ENCODE peak calls at places on chromosomes 2 and 18, in six cellular contexts. D, Z, W, C, R and A are unnamed samples.

GRCh38 chr2:55733335-55733734 is 39.7 kb upstream of the PNPT1 start:
- ATAC-seq in D (no peak), Z (no peak), W (no peak), C (no peak), R (no peak), A (no peak)

GRCh38 chr2:99651930-99652670 is 162.3 kb upstream of the REV1 start:
- ATAC-seq in D (no peak), Z (no peak), W (no peak), C (no peak), R (no peak), A (no peak)

GRCh38 chr2:9168851-9169250 is 37.8 kb upstream of the ASAP2 start:
- ATAC-seq in D (no peak), Z (peak), W (no peak), C (peak), R (no peak), A (peak)

GRCh38 chr2:57549642-57550102 is 496.9 kb upstream of the VRK2 start:
- ATAC-seq in D (peak), Z (peak), W (no peak), C (no peak), R (peak), A (no peak)

GRCh38 chr2:35428548-35428947 is 927.0 kb upstream of the CRIM1 start:
- ATAC-seq in D (no peak), Z (peak), W (no peak), C (no peak), R (peak), A (no peak)

GRCh38 chr2:178194600-178195389 is 483 bp downstream of the OSBPL6 start:
- ATAC-seq in D (peak), Z (peak), W (peak), C (peak), R (peak), A (peak)

GRCh38 chr2:109528811-109529501 is 84.8 kb downstream of the SEPTIN10 start:
- ATAC-seq in D (no peak), Z (no peak), W (no peak), C (no peak), R (no peak), A (peak)

GRCh38 chr2:203789613-203790012 is 78.0 kb upstream of the CTLA4 start:
- ATAC-seq in D (no peak), Z (no peak), W (no peak), C (no peak), R (no peak), A (no peak)

GRCh38 chr2:168194784-168195522 is 52.4 kb downstream of the STK39 start:
- ATAC-seq in D (no peak), Z (peak), W (no peak), C (no peak), R (no peak), A (no peak)

GRCh38 chr18:3230401-3231334 is 10.9 kb upstream of the MYOM1 start:
- ATAC-seq in D (peak), Z (peak), W (peak), C (peak), R (no peak), A (no peak)

GRCh38 chr2:162113088-162113770 is 38.8 kb downstream of the GCG start:
- ATAC-seq in D (no peak), Z (no peak), W (no peak), C (no peak), R (peak), A (no peak)

GRCh38 chr2:126777620-126777978 is 121.1 kb upstream of the TEX51 start:
- ATAC-seq in D (no peak), Z (peak), W (no peak), C (peak), R (peak), A (no peak)

GRCh38 chr2:85367180-85367579 is 12.6 kb downstream of the ELMOD3 start:
- ATAC-seq in D (no peak), Z (no peak), W (no peak), C (peak), R (peak), A (no peak)

GRCh38 chr18:54149078-54149697 is 75.3 kb downstream of the MBD2 start:
- ATAC-seq in D (peak), Z (peak), W (no peak), C (no peak), R (no peak), A (peak)

GRCh38 chr2:54824582-54824981 is 101.1 kb downstream of the EML6 start:
- ATAC-seq in D (no peak), Z (no peak), W (no peak), C (no peak), R (no peak), A (no peak)

GRCh38 chr2:63788070-63788469 is 53.6 kb upstream of the UGP2 start:
- ATAC-seq in D (no peak), Z (no peak), W (no peak), C (no peak), R (no peak), A (peak)

GRCh38 chr2:239263937-239264837 is 136.6 kb downstream of the HDAC4 start:
- ATAC-seq in D (no peak), Z (no peak), W (no peak), C (peak), R (no peak), A (peak)

GRCh38 chr18:26461405-26461804 is 86.9 kb downstream of the KCTD1 start:
- ATAC-seq in D (no peak), Z (peak), W (no peak), C (no peak), R (no peak), A (no peak)

GRCh38 chr2:160664603-160665145 is 171.1 kb upstream of the RBMS1 start:
- ATAC-seq in D (no peak), Z (no peak), W (no peak), C (no peak), R (no peak), A (no peak)

GRCh38 chr18:50310080-50310479 is 22.6 kb upstream of the CXXC1 start:
- ATAC-seq in D (no peak), Z (no peak), W (no peak), C (no peak), R (no peak), A (no peak)

GRCh38 chr18:23719634-23720201 is 30.5 kb downstream of the LAMA3 start:
- ATAC-seq in D (peak), Z (no peak), W (peak), C (peak), R (no peak), A (peak)

GRCh38 chr2:27832396-27832795 is 57.8 kb downstream of the RBKS start:
- ATAC-seq in D (no peak), Z (no peak), W (no peak), C (no peak), R (no peak), A (no peak)

GRCh38 chr2:215769246-215769645 is 244.1 kb downstream of the MREG start:
- ATAC-seq in D (no peak), Z (no peak), W (no peak), C (no peak), R (no peak), A (no peak)

GRCh38 chr18:35508746-35509338 is 11.1 kb upstream of the INO80C start:
- ATAC-seq in D (no peak), Z (no peak), W (no peak), C (no peak), R (no peak), A (no peak)

GRCh38 chr2:100615471-100615870 is 52.7 kb downstream of the PDCL3 start:
- ATAC-seq in D (no peak), Z (no peak), W (no peak), C (no peak), R (no peak), A (no peak)

GRCh38 chr2:190607657-190608357 is 41.1 kb upstream of the NAB1 start:
- ATAC-seq in D (peak), Z (no peak), W (no peak), C (peak), R (no peak), A (no peak)

GRCh38 chr18:55900380-55900779 is 312.4 kb upstream of the TCF4 start:
- ATAC-seq in D (no peak), Z (no peak), W (no peak), C (no peak), R (no peak), A (no peak)

GRCh38 chr18:35158728-35159443 is 81.9 kb upstream of the ZNF397 start:
- ATAC-seq in D (no peak), Z (peak), W (no peak), C (peak), R (no peak), A (no peak)

GRCh38 chr2:54085069-54085468 is 30.3 kb upstream of the ACYP2 start:
- ATAC-seq in D (peak), Z (no peak), W (no peak), C (peak), R (peak), A (no peak)

GRCh38 chr2:84694088-84694622 is 177.9 kb downstream of the DNAH6 start:
- ATAC-seq in D (no peak), Z (no peak), W (no peak), C (no peak), R (no peak), A (no peak)

GRCh38 chr18:58520964-58521363 is 107.9 kb downstream of the ALPK2 start:
- ATAC-seq in D (no peak), Z (peak), W (no peak), C (peak), R (no peak), A (no peak)

GRCh38 chr2:211093743-211094303 is 537.4 kb downstream of the CPS1 start:
- ATAC-seq in D (peak), Z (peak), W (no peak), C (no peak), R (peak), A (no peak)

GRCh38 chr2:168165418-168165817 is 82.0 kb downstream of the STK39 start:
- ATAC-seq in D (no peak), Z (no peak), W (no peak), C (no peak), R (no peak), A (no peak)

GRCh38 chr2:8452979-8453903 is 228.6 kb upstream of the ID2 start:
- ATAC-seq in D (no peak), Z (no peak), W (no peak), C (peak), R (no peak), A (no peak)

GRCh38 chr18:46772396-46772795 is 15.5 kb upstream of the ST8SIA5 start:
- ATAC-seq in D (peak), Z (no peak), W (no peak), C (peak), R (peak), A (no peak)

GRCh38 chr2:95329401-95329800 is 32.3 kb downstream of the KCNIP3 start:
- ATAC-seq in D (no peak), Z (no peak), W (no peak), C (no peak), R (no peak), A (no peak)

DNA sequence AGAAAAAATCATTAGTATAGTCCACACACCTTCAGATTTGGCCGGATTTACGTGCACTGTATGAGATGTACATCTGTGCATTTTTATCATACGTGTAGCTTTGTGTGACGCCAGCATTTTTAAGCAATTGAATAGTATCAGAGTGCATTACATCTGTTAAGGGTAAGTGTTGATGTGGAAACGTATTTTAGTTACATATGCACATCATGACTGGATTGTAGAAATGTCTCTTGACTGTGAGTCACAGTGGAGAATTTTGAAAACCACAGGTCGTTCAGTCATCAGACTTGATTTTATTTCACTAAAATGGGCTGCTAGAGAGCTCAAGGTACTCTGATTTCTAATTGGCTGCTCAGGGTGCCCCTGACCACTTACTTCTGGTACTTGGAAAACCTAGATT is 5.4 kb upstream of the GPBAR1 start:
- ATAC-seq in D (no peak), Z (no peak), W (no peak), C (no peak), R (no peak), A (no peak)
- TF ChIP-seq POLR2A in D (no peak), Z (no peak), W (no peak), C (no peak), R (no peak), A (no peak)

GRCh38 chr2:45510701-45511420 is 100.2 kb downstream of the SRBD1 start:
- ATAC-seq in D (no peak), Z (no peak), W (no peak), C (no peak), R (no peak), A (no peak)

GRCh38 chr2:45506756-45507155 is 104.3 kb downstream of the SRBD1 start:
- ATAC-seq in D (no peak), Z (no peak), W (no peak), C (no peak), R (no peak), A (no peak)

DNA sequence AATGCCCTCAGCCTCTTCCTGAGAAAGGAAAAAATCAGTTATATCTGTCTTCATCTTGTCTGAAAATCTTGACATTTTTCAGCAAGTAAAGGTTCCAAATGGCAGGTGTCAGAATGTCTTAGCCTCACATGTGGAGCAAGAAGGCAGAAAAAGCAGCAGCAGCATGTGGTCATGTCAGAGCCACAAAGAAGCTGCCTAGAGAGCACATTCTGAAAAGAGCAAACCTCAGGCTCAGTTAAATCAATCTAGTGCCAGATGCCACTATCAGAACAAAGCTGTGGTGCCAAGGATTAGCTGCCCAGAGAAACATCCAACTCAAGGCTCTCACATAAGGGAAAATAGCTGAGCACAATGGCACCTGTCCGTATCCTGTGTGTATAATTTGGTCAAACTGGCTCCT is 105.9 kb downstream of the SRBD1 start:
- ATAC-seq in D (no peak), Z (no peak), W (no peak), C (no peak), R (no peak), A (no peak)
- TF ChIP-seq POLR2AphosphoS5 in D (no peak), Z (no peak), W (no peak), C (no peak), R (no peak), A (no peak)

GRCh38 chr2:177165731-177166711 is 46.6 kb upstream of the HNRNPA3 start:
- ATAC-seq in D (peak), Z (peak), W (no peak), C (peak), R (peak), A (no peak)
- TF ChIP-seq POLR2A in D (no peak), Z (no peak), W (no peak), C (no peak), R (no peak), A (no peak)

DNA sequence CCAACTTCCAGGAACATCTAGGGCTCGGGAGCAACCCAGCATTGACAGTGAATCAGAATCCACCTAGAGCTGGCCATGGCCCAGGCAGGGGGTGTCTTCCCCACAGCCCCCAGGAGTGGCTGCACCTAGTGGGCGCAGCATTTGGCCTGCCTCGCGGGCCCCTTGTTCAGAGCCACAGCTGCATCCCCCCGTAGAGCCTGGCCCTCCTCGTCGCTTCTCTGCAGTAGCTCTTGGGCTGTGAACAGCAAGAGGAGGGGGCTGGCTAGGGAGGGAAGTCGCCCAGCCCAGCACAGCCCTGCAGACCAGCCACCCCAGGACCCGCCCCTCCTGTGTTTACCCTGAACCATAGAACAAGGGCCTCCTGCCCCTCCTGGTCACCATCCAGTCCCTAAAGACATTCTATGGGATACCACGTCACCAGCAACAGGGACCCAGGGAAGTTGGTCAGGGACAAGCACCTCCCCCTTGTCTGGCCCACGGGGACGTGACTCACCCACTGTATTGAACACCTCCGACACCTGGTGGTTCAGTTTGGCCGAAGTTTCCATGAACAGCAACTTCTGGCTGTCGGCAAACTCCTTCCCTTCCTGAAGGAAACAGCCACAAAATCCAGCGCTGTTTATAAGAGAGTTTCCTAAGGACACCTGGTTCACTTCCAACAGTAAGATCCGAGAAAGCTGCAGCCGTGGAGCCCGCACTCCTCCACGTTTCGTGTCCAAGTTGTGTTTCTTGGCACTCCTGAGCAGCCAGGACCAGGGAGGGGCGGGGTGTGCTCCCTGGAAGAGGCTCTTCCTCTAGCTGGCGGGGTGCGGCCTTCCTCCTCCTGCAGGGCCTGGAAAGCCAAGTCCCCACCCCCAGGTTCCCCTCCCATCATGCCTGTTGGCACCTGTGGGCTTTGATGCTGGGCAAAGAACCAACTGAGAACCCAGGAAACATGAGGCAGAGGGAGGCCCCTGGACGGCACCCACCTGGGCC is 8.8 kb downstream of the PRLH start:
- ATAC-seq in D (peak), Z (no peak), W (peak), C (no peak), R (no peak), A (peak)
- TF ChIP-seq POLR2AphosphoS5 in D (peak), Z (no peak), W (no peak), C (no peak), R (no peak), A (no peak)

GRCh38 chr2:241102239-241102803 is at the start of gene MTERF4:
- ATAC-seq in D (peak), Z (peak), W (peak), C (peak), R (peak), A (peak)
- TF ChIP-seq POLR2A in D (peak), Z (peak), W (no peak), C (peak), R (peak), A (peak)